ENCODE peak calls at places on chromosomes 12 and 14, in ten cellular contexts. G is stimulated activated CD4-positive, alpha-beta T cell treated with anti-CD3 and anti-CD28 coated beads, Interleukin-12 subunit alpha, Interleukin-12 subunit beta, amount 100 ng/mL, for 4 hours; K is activated effector memory CD4-positive, alpha-beta T cell treated with Interleukin-2 at 50 U/mL for 16 hours; F is RPMI7951; L is NCI-H774; D is effector memory CD8-positive, alpha-beta T cell; J is GF-D8; T is NCI-H1417; N is coronary artery; E is keratinocyte. A is an unnamed sample.
A peak's percentile ranks its signal among the peaks of the same experiment; 100 is the strongest.

GRCh38 chr14:23294346-23294733 is 8.3 kb downstream of the PPP1R3E start:
- DNase-seq in D (no peak), N (no peak), G (no peak), F (no peak), J (no peak), E (no peak), T (no peak), K (no peak), L (no peak), A (no peak)

GRCh38 chr14:93997082-93997481 is at the start of gene CCDC197:
- DNase-seq in G (no peak), T (no peak), K (no peak), D (no peak), E (no peak), L (no peak), F (no peak), N (no peak), J (no peak), A (no peak)

GRCh38 chr12:20282411-20282810 is 85.9 kb upstream of the PDE3A start:
- DNase-seq in E (no peak), K (no peak), N (no peak), L (no peak), F (no peak), D (no peak), J (no peak), T (no peak), G (no peak), A (peak; percentile 52)

GRCh38 chr12:64792128-64792527 is 32.3 kb upstream of the TBC1D30 start:
- DNase-seq in T (no peak), F (no peak), K (no peak), D (no peak), J (no peak), N (no peak), L (no peak), E (no peak), G (no peak), A (no peak)

GRCh38 chr14:50312734-50313054 is 570 bp downstream of the DMAC2L start:
- DNase-seq in L (no peak), J (no peak), E (no peak), T (peak; percentile 74), D (no peak), G (no peak), F (no peak), N (no peak), K (no peak), A (no peak)

GRCh38 chr12:113735146-113735545 is 231.0 kb downstream of the RBM19 start:
- DNase-seq in L (no peak), F (no peak), T (no peak), E (no peak), J (no peak), G (no peak), N (no peak), D (no peak), K (no peak), A (no peak)

GRCh38 chr14:101028971-101029667 is 125.6 kb upstream of the RTL1 start:
- DNase-seq in G (no peak), E (no peak), K (no peak), T (peak; percentile 16), F (no peak), L (no peak), J (no peak), N (no peak), D (no peak), A (no peak)

GRCh38 chr12:1553987-1554982 is 40.1 kb downstream of the FBXL14 start:
- DNase-seq in T (no peak), K (no peak), D (no peak), L (peak; percentile 28), J (no peak), F (no peak), N (no peak), E (no peak), G (no peak), A (no peak)

GRCh38 chr12:64528616-64529015 is 76.7 kb downstream of the TBK1 start:
- DNase-seq in G (no peak), F (no peak), T (no peak), N (no peak), E (no peak), D (no peak), J (no peak), K (no peak), L (no peak), A (no peak)

GRCh38 chr12:93054021-93054420 is 124.9 kb upstream of the EEA1 start:
- DNase-seq in F (no peak), D (no peak), G (no peak), N (no peak), T (no peak), E (no peak), L (no peak), J (no peak), K (no peak), A (no peak)

GRCh38 chr14:65824285-65824977 is 411.9 kb downstream of the FUT8 start:
- DNase-seq in J (peak; percentile 2), N (no peak), K (peak; percentile 35), E (peak; percentile 32), F (peak; percentile 54), G (peak; percentile 37), D (peak; percentile 65), T (peak; percentile 68), L (peak; percentile 24), A (peak; percentile 49)

GRCh38 chr12:55842681-55843429 is at the start of gene MMP19:
- DNase-seq in E (no peak), D (no peak), G (no peak), K (no peak), L (no peak), N (no peak), J (no peak), T (no peak), F (peak; percentile 71), A (peak; percentile 41)

GRCh38 chr12:9687228-9687627 is 17.7 kb downstream of the CLEC2D start:
- DNase-seq in F (peak; percentile 64), N (no peak), K (no peak), T (no peak), L (no peak), E (no peak), J (no peak), G (no peak), D (no peak), A (peak; percentile 4)

GRCh38 chr12:117674313-117674712 is 294.5 kb downstream of the KSR2 start:
- DNase-seq in L (no peak), E (no peak), G (no peak), J (no peak), T (no peak), D (no peak), F (peak; percentile 80), N (no peak), K (no peak), A (no peak)

GRCh38 chr14:100065942-100066574 is 836 bp downstream of the EVL start:
- DNase-seq in L (no peak), G (peak; percentile 64), N (no peak), F (no peak), E (no peak), K (peak; percentile 76), D (peak; percentile 78), J (peak; percentile 79), T (no peak), A (no peak)

GRCh38 chr14:76101384-76101783 is 50.3 kb upstream of the GPATCH2L start:
- DNase-seq in K (no peak), L (no peak), G (no peak), E (no peak), T (no peak), F (no peak), D (no peak), N (no peak), J (no peak), A (no peak)

GRCh38 chr14:78152246-78153068 is 17.7 kb upstream of the NRXN3 start:
- DNase-seq in L (no peak), G (no peak), J (no peak), N (no peak), E (no peak), D (no peak), K (no peak), T (peak; percentile 88), F (no peak), A (no peak)

GRCh38 chr14:63088865-63089264 is 43.6 kb upstream of the KCNH5 start:
- DNase-seq in J (no peak), G (no peak), T (no peak), N (no peak), L (peak; percentile 40), F (no peak), E (no peak), D (no peak), K (no peak), A (no peak)

GRCh38 chr14:90720336-90720735 is 95.9 kb downstream of the TTC7B start:
- DNase-seq in T (no peak), N (no peak), F (no peak), L (no peak), K (no peak), D (no peak), G (no peak), J (no peak), E (no peak), A (no peak)

GRCh38 chr14:74784634-74785033 is 21.5 kb downstream of the YLPM1 start:
- DNase-seq in K (no peak), N (no peak), D (no peak), F (no peak), E (no peak), T (no peak), L (no peak), G (no peak), J (no peak), A (no peak)

GRCh38 chr12:138898-139534 is 72.4 kb downstream of the IQSEC3 start:
- DNase-seq in N (no peak), E (no peak), D (no peak), F (no peak), T (no peak), L (no peak), G (peak; percentile 15), K (no peak), J (peak; percentile 17), A (no peak)

GRCh38 chr14:64234877-64235651 is 59.1 kb downstream of the ESR2 start:
- DNase-seq in J (no peak), T (peak; percentile 69), N (no peak), K (no peak), L (no peak), F (no peak), G (no peak), E (peak; percentile 13), D (no peak), A (peak; percentile 67)

GRCh38 chr14:99809376-99809775 is 16.2 kb downstream of the EML1 start:
- DNase-seq in G (no peak), F (peak; percentile 70), T (no peak), E (no peak), N (peak; percentile 80), J (no peak), D (no peak), K (no peak), L (no peak), A (no peak)

GRCh38 chr14:99199854-99200653 is 71.9 kb downstream of the BCL11B start:
- DNase-seq in T (no peak), E (no peak), J (no peak), K (no peak), G (no peak), D (no peak), N (no peak), L (no peak), F (no peak), A (no peak)

GRCh38 chr12:16606201-16606849 is 363 bp upstream of the LMO3 start:
- DNase-seq in K (no peak), E (no peak), F (no peak), D (no peak), T (peak; percentile 48), J (no peak), L (peak; percentile 49), G (no peak), N (no peak), A (no peak)

GRCh38 chr12:100820314-100820713 is 25.7 kb downstream of the ANO4 start:
- DNase-seq in F (no peak), N (no peak), G (no peak), J (no peak), E (no peak), L (no peak), K (no peak), T (no peak), D (no peak), A (no peak)

GRCh38 chr14:74614508-74615495 is 2.8 kb upstream of the LTBP2 start:
- DNase-seq in N (no peak), T (peak; percentile 25), K (no peak), G (no peak), L (no peak), J (no peak), F (peak; percentile 75), E (no peak), D (no peak), A (no peak)

GRCh38 chr14:55073856-55074255 is 22.4 kb downstream of the MAPK1IP1L start:
- DNase-seq in K (no peak), D (no peak), L (no peak), E (no peak), T (no peak), G (no peak), F (peak; percentile 64), J (no peak), N (no peak), A (peak; percentile 86)

A was measured in astrocyte of the cerebellum.